ENCODE peak calls at places on chromosomes 11 and 22, in ten cellular contexts. E is adrenal gland, W is kidney epithelial cell, F is WERI-Rb-1, H is foreskin fibroblast, M is endothelial cell, R is RWPE1, L is cardiac fibroblast, Z is AG09309, C is uterus. V is an unnamed sample.

GRCh38 chr11:9461760-9462134 is 935 bp downstream of the ZNF143 start:
- DNase-seq in E (no peak), W (no peak), F (no peak), H (peak), M (no peak), R (no peak), L (peak), Z (no peak), C (no peak), V (no peak)

GRCh38 chr11:114317738-114318137 is 21.5 kb downstream of the NNMT start:
- DNase-seq in E (no peak), W (no peak), F (peak), H (peak), M (peak), R (no peak), L (peak), Z (no peak), C (peak), V (peak)

GRCh38 chr22:43393132-43393844 is 18.5 kb upstream of the MPPED1 start:
- DNase-seq in E (no peak), W (no peak), F (no peak), H (no peak), M (no peak), R (no peak), L (no peak), Z (no peak), C (no peak), V (no peak)

GRCh38 chr11:131300304-131300703 is 70.1 kb upstream of the NTM start:
- DNase-seq in E (no peak), W (no peak), F (no peak), H (no peak), M (no peak), R (no peak), L (no peak), Z (no peak), C (no peak), V (no peak)

GRCh38 chr22:27625769-27626674 is 175.5 kb downstream of the MN1 start:
- DNase-seq in E (no peak), W (no peak), F (no peak), H (no peak), M (no peak), R (no peak), L (peak), Z (no peak), C (no peak), V (no peak)

GRCh38 chr11:66845143-66845875 is 2.1 kb downstream of the RCE1 start:
- DNase-seq in E (peak), W (no peak), F (no peak), H (no peak), M (no peak), R (no peak), L (no peak), Z (no peak), C (no peak), V (no peak)

GRCh38 chr11:114250993-114251796 is 45.0 kb upstream of the NNMT start:
- DNase-seq in E (no peak), W (no peak), F (no peak), H (no peak), M (no peak), R (no peak), L (peak), Z (no peak), C (peak), V (no peak)

GRCh38 chr22:17707526-17707925 is 66.7 kb downstream of the BID start:
- DNase-seq in E (no peak), W (no peak), F (no peak), H (no peak), M (no peak), R (no peak), L (peak), Z (no peak), C (no peak), V (no peak)

GRCh38 chr11:19380375-19380774 is 139.6 kb upstream of the E2F8 start:
- DNase-seq in E (peak), W (peak), F (no peak), H (peak), M (no peak), R (peak), L (peak), Z (peak), C (no peak), V (no peak)

GRCh38 chr11:11155962-11156815 is 196.9 kb downstream of the CSNK2A3 start:
- DNase-seq in E (no peak), W (no peak), F (peak), H (no peak), M (peak), R (no peak), L (no peak), Z (no peak), C (no peak), V (no peak)
- TF ChIP-seq CTCF in E (no peak), W (peak), F (peak), H (peak), M (peak), R (peak), L (peak), Z (peak), C (no peak), V (peak)

DNA sequence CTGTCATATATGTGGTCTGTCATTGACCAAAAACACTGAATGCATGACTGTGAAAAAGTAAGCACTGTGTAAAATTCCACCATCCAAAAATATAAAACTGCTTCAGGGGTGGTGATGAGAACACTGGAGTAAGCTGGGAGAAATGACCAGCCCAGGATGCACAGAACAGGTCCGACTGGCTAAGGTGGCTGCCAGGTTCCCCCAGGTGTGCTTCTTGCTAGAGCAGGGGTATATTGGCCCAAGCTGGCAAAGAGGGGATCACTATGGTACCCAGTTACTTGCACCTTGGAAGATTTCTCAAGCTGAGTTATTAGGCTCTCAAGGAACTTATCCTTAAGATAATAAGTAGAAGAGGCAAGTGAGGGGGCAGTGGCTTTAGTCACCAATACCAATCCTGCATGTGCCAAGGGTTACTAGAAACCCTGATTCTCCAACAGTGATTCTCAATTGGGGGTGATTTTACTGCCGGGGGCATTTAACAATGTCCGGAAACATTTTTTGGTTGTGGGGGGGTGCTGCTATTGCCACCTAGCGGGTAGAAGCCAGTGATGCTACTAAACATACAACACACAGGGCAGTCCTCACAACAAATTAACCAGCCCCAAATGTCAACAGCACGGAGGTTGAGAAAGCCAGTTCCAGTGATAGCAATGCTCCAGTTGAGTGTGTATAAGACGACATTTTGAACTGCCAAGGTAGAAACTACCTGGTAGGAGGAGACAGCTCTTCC is 15.7 kb downstream of the SNU13 start:
- DNase-seq in E (no peak), W (no peak), F (no peak), H (peak), M (no peak), R (no peak), L (no peak), Z (no peak), C (no peak), V (no peak)
- TF ChIP-seq CTCF in E (peak), W (peak), F (no peak), H (peak), M (no peak), R (no peak), L (peak), Z (peak), C (no peak), V (peak)

GRCh38 chr22:38823637-38824036 is 20.2 kb downstream of the NPTXR start:
- DNase-seq in E (no peak), W (no peak), F (no peak), H (no peak), M (no peak), R (no peak), L (no peak), Z (no peak), C (no peak), V (no peak)

GRCh38 chr22:38826386-38826785 is 17.4 kb downstream of the NPTXR start:
- DNase-seq in E (no peak), W (no peak), F (no peak), H (no peak), M (no peak), R (no peak), L (no peak), Z (no peak), C (no peak), V (no peak)

GRCh38 chr22:38826801-38827200 is 17.0 kb downstream of the NPTXR start:
- DNase-seq in E (no peak), W (no peak), F (no peak), H (no peak), M (no peak), R (no peak), L (no peak), Z (no peak), C (no peak), V (no peak)

GRCh38 chr22:38823076-38823475 is 20.8 kb downstream of the NPTXR start:
- DNase-seq in E (no peak), W (no peak), F (no peak), H (no peak), M (no peak), R (no peak), L (no peak), Z (no peak), C (no peak), V (no peak)

DNA sequence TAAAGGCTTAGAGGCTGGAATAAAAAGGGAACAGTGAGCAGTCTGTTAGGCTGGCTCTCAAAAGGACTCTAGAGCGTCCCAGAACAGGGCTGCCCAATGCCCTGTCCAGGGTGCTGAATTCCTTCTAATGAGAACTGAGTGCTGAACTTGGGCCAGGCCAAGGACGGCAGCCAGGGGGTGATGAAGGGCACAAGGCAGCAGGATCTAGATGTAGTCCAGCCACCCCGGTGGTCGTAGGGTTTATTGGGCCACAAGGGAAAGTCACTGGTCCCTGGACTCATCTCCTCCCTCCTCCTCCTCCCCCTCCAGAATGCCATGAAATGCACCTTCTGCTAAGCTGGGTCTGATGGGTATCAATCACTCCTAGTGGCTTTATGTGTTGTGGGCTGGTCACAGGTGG is 19.2 kb downstream of the NPTXR start:
- DNase-seq in E (peak), W (no peak), F (no peak), H (peak), M (peak), R (peak), L (peak), Z (no peak), C (no peak), V (peak)
- TF ChIP-seq CTCF in E (peak), W (peak), F (peak), H (peak), M (peak), R (no peak), L (peak), Z (peak), C (no peak), V (peak)

GRCh38 chr11:130203766-130204702 is 44.5 kb downstream of the ST14 start:
- DNase-seq in E (no peak), W (no peak), F (no peak), H (no peak), M (no peak), R (no peak), L (no peak), Z (no peak), C (no peak), V (no peak)

GRCh38 chr11:130201026-130201425 is 41.4 kb downstream of the ST14 start:
- DNase-seq in E (no peak), W (no peak), F (no peak), H (no peak), M (no peak), R (no peak), L (no peak), Z (no peak), C (no peak), V (no peak)

GRCh38 chr11:130204703-130205095 is 45.1 kb downstream of the ST14 start:
- DNase-seq in E (no peak), W (no peak), F (no peak), H (no peak), M (no peak), R (no peak), L (no peak), Z (no peak), C (no peak), V (no peak)

GRCh38 chr11:130202009-130202817 is 42.6 kb downstream of the ST14 start:
- DNase-seq in E (no peak), W (no peak), F (no peak), H (no peak), M (no peak), R (no peak), L (no peak), Z (no peak), C (no peak), V (no peak)

GRCh38 chr11:130202818-130203671 is 43.5 kb downstream of the ST14 start:
- DNase-seq in E (no peak), W (no peak), F (no peak), H (no peak), M (no peak), R (no peak), L (no peak), Z (no peak), C (no peak), V (no peak)
- TF ChIP-seq CTCF in E (no peak), W (no peak), F (no peak), H (no peak), M (no peak), R (no peak), L (no peak), Z (no peak), C (no peak), V (no peak)

GRCh38 chr11:17987826-17988225 is 25.0 kb downstream of the SERGEF start:
- DNase-seq in E (no peak), W (no peak), F (no peak), H (no peak), M (no peak), R (no peak), L (no peak), Z (no peak), C (no peak), V (no peak)

GRCh38 chr11:17988465-17988864 is 24.4 kb downstream of the SERGEF start:
- DNase-seq in E (no peak), W (no peak), F (no peak), H (no peak), M (no peak), R (no peak), L (no peak), Z (no peak), C (no peak), V (no peak)

GRCh38 chr11:17986007-17986710 is 26.7 kb downstream of the SERGEF start:
- DNase-seq in E (peak), W (no peak), F (no peak), H (peak), M (no peak), R (peak), L (peak), Z (peak), C (peak), V (peak)

GRCh38 chr11:17985517-17985916 is 27.3 kb downstream of the SERGEF start:
- DNase-seq in E (peak), W (peak), F (no peak), H (peak), M (no peak), R (peak), L (peak), Z (no peak), C (peak), V (no peak)

GRCh38 chr11:17986711-17987220 is 26.1 kb downstream of the SERGEF start:
- DNase-seq in E (no peak), W (no peak), F (no peak), H (no peak), M (no peak), R (no peak), L (no peak), Z (no peak), C (no peak), V (no peak)
- TF ChIP-seq CTCF in E (no peak), W (peak), F (no peak), H (peak), M (no peak), R (no peak), L (no peak), Z (peak), C (no peak), V (no peak)

GRCh38 chr11:116072776-116073175 is 568.6 kb upstream of the CADM1 start:
- DNase-seq in E (no peak), W (no peak), F (peak), H (no peak), M (peak), R (no peak), L (no peak), Z (no peak), C (no peak), V (no peak)
- TF ChIP-seq CTCF in E (no peak), W (no peak), F (peak), H (no peak), M (peak), R (no peak), L (no peak), Z (no peak), C (no peak), V (no peak)

GRCh38 chr11:12100429-12100828 is 10.0 kb upstream of the MICAL2 start:
- DNase-seq in E (no peak), W (no peak), F (no peak), H (no peak), M (no peak), R (no peak), L (no peak), Z (no peak), C (no peak), V (no peak)

GRCh38 chr11:12100886-12101285 is 9.5 kb upstream of the MICAL2 start:
- DNase-seq in E (no peak), W (no peak), F (no peak), H (no peak), M (no peak), R (no peak), L (peak), Z (no peak), C (no peak), V (no peak)

GRCh38 chr11:12101318-12101717 is 9.1 kb upstream of the MICAL2 start:
- DNase-seq in E (no peak), W (no peak), F (no peak), H (no peak), M (no peak), R (no peak), L (no peak), Z (no peak), C (no peak), V (no peak)

GRCh38 chr11:12103411-12104225 is 6.8 kb upstream of the MICAL2 start:
- DNase-seq in E (no peak), W (no peak), F (no peak), H (peak), M (no peak), R (no peak), L (no peak), Z (no peak), C (no peak), V (no peak)

DNA sequence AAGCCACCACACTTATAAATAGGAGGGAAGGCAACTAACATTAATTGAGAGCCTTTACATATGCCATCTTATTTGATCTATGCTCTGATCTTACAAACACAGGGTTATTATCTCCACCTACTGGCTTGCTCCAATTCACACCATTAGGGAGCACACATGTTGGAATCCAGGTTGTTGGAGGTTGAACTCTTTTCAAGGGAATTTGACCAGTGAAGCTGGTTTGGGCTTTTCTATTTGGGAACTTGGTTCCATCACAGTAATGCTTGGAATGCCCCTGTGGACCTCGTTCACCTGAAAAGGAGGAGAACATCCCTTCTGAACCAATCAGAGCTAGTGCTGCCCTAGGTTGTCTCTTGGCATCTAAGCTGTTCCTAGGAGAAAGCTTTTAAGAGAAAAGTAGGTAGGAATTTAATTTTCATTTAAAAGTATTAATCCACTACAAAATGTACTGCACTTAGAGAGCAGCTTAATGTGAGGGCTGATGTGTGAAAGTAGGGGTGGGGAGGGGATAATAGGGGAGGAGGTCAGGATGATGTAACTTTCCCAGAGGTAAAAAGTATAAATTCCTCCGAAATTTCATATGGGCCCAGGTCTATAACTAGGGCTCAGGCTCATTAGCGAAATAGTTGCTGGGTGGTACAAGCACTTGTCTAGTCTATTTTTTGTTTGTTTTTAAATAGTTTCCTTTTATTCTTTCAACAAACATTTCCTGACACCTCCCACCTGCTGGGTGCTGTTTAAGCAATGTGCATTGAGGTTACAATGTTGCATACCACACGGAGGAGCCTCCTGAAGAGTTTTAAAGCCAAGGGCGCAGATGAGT is 7.6 kb upstream of the MICAL2 start:
- DNase-seq in E (no peak), W (no peak), F (no peak), H (peak), M (no peak), R (no peak), L (no peak), Z (no peak), C (no peak), V (no peak)
- TF ChIP-seq CTCF in E (no peak), W (no peak), F (no peak), H (peak), M (no peak), R (no peak), L (peak), Z (peak), C (no peak), V (no peak)

DNA sequence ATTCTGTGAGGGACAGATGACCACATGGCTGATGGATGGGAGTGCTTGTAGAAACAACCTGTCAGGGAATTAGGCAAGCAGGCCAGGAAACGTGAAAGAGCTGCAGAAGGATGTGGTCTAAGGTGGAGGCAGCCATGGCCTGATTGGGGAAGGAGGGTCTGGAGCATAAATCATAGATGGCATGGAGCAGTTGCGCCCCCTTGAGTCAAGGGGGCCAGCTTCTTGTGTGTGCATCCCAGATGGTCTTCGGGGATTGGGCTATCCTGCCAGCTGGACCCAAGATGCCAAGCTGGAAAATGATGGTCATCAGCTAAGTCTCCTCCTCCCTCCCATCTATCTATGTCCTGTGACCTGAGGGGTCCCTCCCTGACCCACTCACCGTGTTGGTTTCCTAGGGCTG is 119.4 kb upstream of the CLPB start:
- DNase-seq in E (peak), W (no peak), F (peak), H (no peak), M (no peak), R (no peak), L (no peak), Z (no peak), C (no peak), V (no peak)
- TF ChIP-seq CTCF in E (no peak), W (no peak), F (peak), H (no peak), M (no peak), R (no peak), L (no peak), Z (no peak), C (no peak), V (peak)

V was measured in AG09319.